ENCODE peak calls at places on chromosome 15, in nine cellular contexts. E, C, A, D, X, Q, J, I and K are unnamed samples.
A peak's percentile ranks its signal among the peaks of the same experiment; 100 is the strongest.

GRCh38 chr15:74598126-74598842 is 17.4 kb upstream of the CLK3 start:
- DNase-seq in I (peak; percentile 77), J (peak; percentile 69), Q (peak; percentile 92), E (peak; percentile 96), A (peak; percentile 94), C (peak; percentile 69), D (peak; percentile 99), X (peak; percentile 97), K (peak; percentile 78)

GRCh38 chr15:63371297-63371918 is 10.2 kb downstream of the CA12 start:
- DNase-seq in A (no peak), Q (no peak), J (no peak), X (no peak), I (no peak), C (no peak), E (no peak), D (no peak), K (no peak)

GRCh38 chr15:70491183-70491621 is 272.2 kb downstream of the UACA start:
- DNase-seq in A (no peak), X (no peak), Q (no peak), J (no peak), E (peak; percentile 85), I (no peak), D (no peak), C (no peak), K (no peak)

GRCh38 chr15:101168463-101168824 is 83.4 kb downstream of the CHSY1 start:
- DNase-seq in Q (peak; percentile 26), I (no peak), A (peak; percentile 75), D (no peak), E (peak; percentile 87), X (no peak), C (no peak), J (no peak), K (no peak)

GRCh38 chr15:45376300-45376928 is 1.9 kb downstream of the GATM start:
- DNase-seq in I (no peak), D (no peak), C (no peak), J (no peak), A (no peak), E (no peak), Q (no peak), X (no peak), K (no peak)

GRCh38 chr15:89837134-89837829 is 22.6 kb upstream of the ANPEP start:
- DNase-seq in A (no peak), E (no peak), J (no peak), C (no peak), X (no peak), Q (no peak), I (no peak), D (no peak), K (no peak)

GRCh38 chr15:53833134-53833624 is 73.7 kb upstream of the WDR72 start:
- DNase-seq in I (no peak), Q (no peak), C (no peak), J (no peak), A (peak; percentile 27), D (no peak), X (no peak), E (no peak), K (peak; percentile 31)

GRCh38 chr15:70432924-70433500 is 330.3 kb downstream of the UACA start:
- DNase-seq in X (no peak), A (no peak), Q (no peak), J (no peak), I (no peak), C (peak; percentile 70), D (no peak), E (no peak), K (no peak)

GRCh38 chr15:44101944-44102343 is 93.1 kb downstream of the FRMD5 start:
- DNase-seq in A (no peak), Q (no peak), E (no peak), C (no peak), I (no peak), X (no peak), D (no peak), J (no peak), K (no peak)

GRCh38 chr15:76196286-76196948 is 114.9 kb downstream of the ETFA start:
- DNase-seq in C (no peak), X (peak; percentile 84), E (peak; percentile 65), I (no peak), J (no peak), D (peak; percentile 83), A (peak; percentile 85), Q (peak; percentile 80), K (peak; percentile 75)

GRCh38 chr15:51731549-51732267 is 5.7 kb downstream of the LYSMD2 start:
- DNase-seq in J (no peak), C (no peak), A (no peak), I (peak; percentile 70), Q (no peak), D (no peak), X (no peak), E (no peak), K (no peak)

GRCh38 chr15:65394280-65394789 is 16.5 kb upstream of the IGDCC3 start:
- DNase-seq in Q (no peak), I (no peak), X (peak; percentile 27), J (no peak), A (no peak), E (no peak), D (no peak), C (no peak), K (no peak)

GRCh38 chr15:59523702-59524101 is 85.7 kb downstream of the FAM81A start:
- DNase-seq in I (no peak), E (no peak), A (no peak), C (no peak), D (no peak), Q (no peak), J (no peak), X (no peak), K (no peak)

GRCh38 chr15:95922431-95922830 is 408.1 kb upstream of the NR2F2 start:
- DNase-seq in A (no peak), X (peak; percentile 22), I (no peak), J (no peak), Q (no peak), C (no peak), E (no peak), D (no peak), K (no peak)

GRCh38 chr15:75212200-75212858 is 10.6 kb downstream of the C15orf39 start:
- DNase-seq in A (no peak), I (no peak), E (no peak), D (no peak), C (no peak), Q (no peak), J (no peak), X (no peak), K (no peak)

GRCh38 chr15:74158855-74159650 is 14.5 kb upstream of the ISLR start:
- DNase-seq in I (no peak), E (no peak), X (no peak), C (no peak), A (no peak), D (no peak), Q (no peak), J (no peak), K (no peak)

GRCh38 chr15:36478561-36478960 is 100.9 kb upstream of the CDIN1 start:
- DNase-seq in A (no peak), Q (no peak), E (no peak), X (no peak), J (no peak), C (no peak), I (no peak), D (no peak), K (no peak)

DNA sequence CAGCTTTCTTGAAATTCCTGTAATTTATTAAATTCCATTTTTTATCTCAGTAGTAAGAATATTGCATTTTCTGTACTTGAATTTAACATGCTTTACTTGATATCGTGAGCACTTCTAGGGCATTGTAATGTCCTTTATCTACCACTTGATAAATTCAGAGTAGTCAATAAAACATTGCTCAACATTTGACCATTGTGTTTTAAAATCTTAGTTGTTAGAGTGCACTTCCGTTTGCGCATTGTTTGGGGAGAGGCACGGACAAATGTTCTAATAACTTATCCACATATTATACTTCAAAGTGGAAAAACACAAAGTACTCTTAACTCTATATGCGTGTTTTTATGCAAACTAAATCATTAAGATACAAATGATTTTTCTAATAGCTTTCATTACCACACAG is 444 bp downstream of the FAM227B start:
- DNase-seq in C (no peak), A (no peak), Q (no peak), I (no peak), D (no peak), J (no peak), E (no peak), X (no peak), K (no peak)
- H3K4me3 ChIP-seq in C (peak overlapping the region; percentile 85), A (peak overlapping the region; percentile 32), Q (peak overlapping the region; percentile 99), I (peak overlapping the region; percentile 78), D (peak overlapping the region; percentile 87), J (peak overlapping the region; percentile 77), E (peak overlapping the region; percentile 64), X (peak overlapping the region; percentile 89), K (peak overlapping the region; percentile 62)

DNA sequence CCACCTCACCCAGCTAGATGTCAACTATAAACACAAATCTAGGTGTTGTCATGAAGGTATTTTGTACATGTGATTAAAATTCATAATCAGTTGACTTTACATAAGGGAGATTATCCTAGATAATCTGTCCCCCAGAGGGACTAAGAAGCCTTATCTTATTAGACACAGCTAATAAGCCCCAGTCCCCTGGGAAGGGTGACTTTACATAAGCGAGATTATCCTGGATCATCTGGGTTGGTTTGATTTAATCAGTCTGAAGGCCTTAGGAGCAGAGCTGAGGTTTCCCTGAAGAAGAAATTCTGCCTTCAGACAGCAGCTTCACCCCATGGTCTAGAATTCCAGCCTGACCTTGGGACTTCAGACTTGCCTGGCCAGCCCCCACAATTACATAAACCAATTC is 66.6 kb downstream of the MRPL46 start:
- DNase-seq in E (no peak), J (no peak), X (no peak), D (no peak), I (no peak), A (no peak), C (no peak), Q (no peak), K (peak; percentile 73)
- H3K4me1 ChIP-seq in E (no peaks in the 10 kb centered on the region), J (no peaks in the 10 kb centered on the region), X (peaks cover 5% of the 10 kb centered on the region), D (peaks cover 14% of the 10 kb centered on the region), I (no peaks in the 10 kb centered on the region), A (no peaks in the 10 kb centered on the region), C (no peaks in the 10 kb centered on the region), Q (no peaks in the 10 kb centered on the region), K (peaks cover 36% of the 10 kb centered on the region)

DNA sequence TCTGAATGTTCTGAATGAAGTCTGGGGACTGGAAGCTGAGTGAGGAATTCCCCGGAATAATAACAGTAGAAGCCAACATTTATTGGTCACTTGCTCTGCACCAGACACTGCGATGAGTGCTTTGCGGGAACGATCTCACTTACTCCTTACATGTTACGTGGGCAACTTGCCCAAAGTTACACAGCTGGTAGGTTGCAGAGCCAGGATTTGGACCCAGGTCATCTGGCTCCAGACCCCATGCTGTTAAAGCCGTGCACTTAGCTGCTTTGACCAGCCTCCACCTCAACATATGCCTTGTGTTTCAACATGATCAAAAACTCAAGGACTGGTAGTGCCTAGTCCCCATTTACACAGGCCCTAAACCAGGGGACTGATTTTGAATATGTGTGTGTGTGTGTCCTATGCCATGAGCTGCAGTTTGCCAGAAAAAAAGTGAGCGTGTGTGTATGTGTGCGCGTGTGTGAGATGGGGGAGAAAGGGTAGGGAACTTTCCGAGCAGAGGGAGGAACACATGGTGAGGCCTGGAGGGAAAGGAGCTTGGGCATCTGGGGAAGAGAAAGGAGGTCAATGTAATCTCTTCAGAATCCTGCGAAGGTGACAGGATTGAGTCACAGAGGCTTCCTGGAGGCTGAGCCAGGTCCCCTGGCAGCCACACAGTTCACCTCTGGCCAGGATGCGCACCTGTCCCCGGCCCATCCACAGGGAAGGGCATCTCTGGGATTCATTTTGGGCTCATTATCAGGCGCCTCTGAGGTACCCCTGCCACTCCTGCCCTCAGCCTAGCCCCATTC is 28.9 kb downstream of the LINGO1 start:
- DNase-seq in J (no peak), I (no peak), D (no peak), E (no peak), X (no peak), C (no peak), Q (no peak), A (no peak), K (no peak)
- H3K36me3 ChIP-seq in J (no peaks in the 10 kb centered on the region), I (no peaks in the 10 kb centered on the region), D (no peaks in the 10 kb centered on the region), E (no peaks in the 10 kb centered on the region), X (no peaks in the 10 kb centered on the region), C (no peaks in the 10 kb centered on the region), Q (no peaks in the 10 kb centered on the region), A (no peaks in the 10 kb centered on the region), K (no peaks in the 10 kb centered on the region)

GRCh38 chr15:67822537-67823370 is 2.6 kb upstream of the SKOR1 start:
- DNase-seq in E (peak; percentile 61), C (no peak), X (peak; percentile 51), A (no peak), Q (no peak), D (no peak), J (no peak), I (no peak), K (no peak)
- H3K4me3 ChIP-seq in E (peak overlapping the region; percentile 26), C (no peak overlapping the region), X (no peak overlapping the region), A (no peak overlapping the region), Q (no peak overlapping the region), D (peak overlapping the region; percentile 43), J (no peak overlapping the region), I (no peak overlapping the region), K (peak overlapping the region; percentile 66)